ENCODE peak calls at places on chromosome X, in eight cellular contexts. K, A, Q, P, M, L, C and B are unnamed samples.

GRCh38 chrX:15579778-15580747 is 20.7 kb downstream of the ACE2 start:
- DNase-seq in K (peak), A (no peak), Q (no peak), P (peak), M (no peak), L (no peak), C (no peak), B (peak)

GRCh38 chrX:56248492-56248891 is 16.3 kb downstream of the KLF8 start:
- DNase-seq in K (peak), A (no peak), Q (peak), P (peak), M (no peak), L (peak), C (peak), B (peak)

GRCh38 chrX:8374041-8374825 is 90.4 kb upstream of the VCX3B start:
- DNase-seq in K (peak), A (no peak), Q (no peak), P (no peak), M (no peak), L (no peak), C (no peak), B (no peak)

GRCh38 chrX:12946838-12947544 is 27.9 kb upstream of the TMSB4X start:
- DNase-seq in K (peak), A (peak), Q (no peak), P (peak), M (peak), L (peak), C (peak), B (peak)

GRCh38 chrX:107470198-107470597 is 20.7 kb downstream of the FRMPD3 start:
- DNase-seq in K (no peak), A (no peak), Q (no peak), P (no peak), M (no peak), L (no peak), C (no peak), B (no peak)

GRCh38 chrX:113470166-113470565 is 629.5 kb upstream of the AMOT start:
- DNase-seq in K (no peak), A (no peak), Q (no peak), P (no peak), M (no peak), L (no peak), C (no peak), B (no peak)

GRCh38 chrX:133645251-133645650 is 230.0 kb upstream of the GPC4 start:
- DNase-seq in K (peak), A (no peak), Q (no peak), P (peak), M (no peak), L (no peak), C (no peak), B (peak)

GRCh38 chrX:1416327-1416784 is 24.4 kb upstream of the SLC25A6 start:
- DNase-seq in K (no peak), A (no peak), Q (no peak), P (no peak), M (no peak), L (no peak), C (no peak), B (no peak)

GRCh38 chrX:25198253-25198652 is 182.5 kb upstream of the ARX start:
- DNase-seq in K (no peak), A (no peak), Q (no peak), P (no peak), M (no peak), L (peak), C (no peak), B (no peak)